ENCODE peak calls at places on chromosomes 6 and 20, in seven cellular contexts. X, V, Z, D, J, R and F are unnamed samples.

GRCh38 chr6:157158897-157159296 is 164.4 kb downstream of the TMEM242 start:
- DNase-seq in X (no peak), V (no peak), Z (no peak), D (no peak), J (peak; percentile 51), R (no peak), F (no peak)

GRCh38 chr6:138231399-138231886 is 13.2 kb upstream of the PBOV1 start:
- DNase-seq in X (no peak), V (no peak), Z (no peak), D (no peak), J (no peak), R (no peak), F (no peak)

GRCh38 chr20:60206259-60206658 is 248.0 kb downstream of the CDH26 start:
- DNase-seq in X (no peak), V (no peak), Z (peak; percentile 49), D (no peak), J (peak; percentile 67), R (no peak), F (peak; percentile 66)

GRCh38 chr6:170295519-170296422 is 4.9 kb upstream of the DLL1 start:
- DNase-seq in X (peak; percentile 39), V (no peak), Z (no peak), D (no peak), J (peak; percentile 95), R (no peak), F (peak; percentile 63)

GRCh38 chr6:10518461-10519216 is 2.5 kb upstream of the GCNT2 start:
- DNase-seq in X (no peak), V (no peak), Z (peak; percentile 20), D (no peak), J (no peak), R (no peak), F (no peak)

GRCh38 chr6:158057213-158057987 is 75.7 kb downstream of the SYNJ2 start:
- DNase-seq in X (no peak), V (no peak), Z (peak; percentile 98), D (peak; percentile 61), J (no peak), R (no peak), F (no peak)

GRCh38 chr6:44269168-44269920 is 906 bp upstream of the TMEM151B start:
- DNase-seq in X (no peak), V (no peak), Z (no peak), D (no peak), J (no peak), R (no peak), F (no peak)

GRCh38 chr6:109349419-109349987 is 32.8 kb downstream of the CD164 start:
- DNase-seq in X (no peak), V (peak; percentile 21), Z (peak; percentile 82), D (no peak), J (no peak), R (no peak), F (no peak)

GRCh38 chr6:35185302-35185681 is 28.5 kb upstream of the SCUBE3 start:
- DNase-seq in X (no peak), V (no peak), Z (peak; percentile 51), D (peak; percentile 71), J (no peak), R (peak; percentile 69), F (no peak)

GRCh38 chr20:37392441-37393195 is 46.7 kb downstream of the SRC start:
- DNase-seq in X (no peak), V (peak; percentile 18), Z (no peak), D (peak; percentile 37), J (peak; percentile 41), R (no peak), F (peak; percentile 33)

GRCh38 chr6:33250731-33251130 is 20.9 kb downstream of the VPS52 start:
- DNase-seq in X (no peak), V (no peak), Z (no peak), D (no peak), J (no peak), R (no peak), F (no peak)

GRCh38 chr6:109073344-109074235 is 21.1 kb downstream of the SESN1 start:
- DNase-seq in X (peak; percentile 51), V (peak; percentile 60), Z (peak; percentile 76), D (no peak), J (peak; percentile 83), R (no peak), F (peak; percentile 61)

GRCh38 chr20:33668087-33668790 is 1.5 kb downstream of the ACTL10 start:
- DNase-seq in X (peak; percentile 71), V (no peak), Z (no peak), D (no peak), J (peak; percentile 83), R (peak; percentile 76), F (peak; percentile 37)
- H3K4me1 ChIP-seq in X (peaks cover 22% of the 10 kb centered on the region), V (peaks cover 5% of the 10 kb centered on the region), Z (peaks cover 23% of the 10 kb centered on the region), D (peaks cover 35% of the 10 kb centered on the region), J (peaks cover 13% of the 10 kb centered on the region), R (peaks cover 83% of the 10 kb centered on the region), F (peaks cover 20% of the 10 kb centered on the region)

GRCh38 chr6:79066828-79067227 is 11.2 kb downstream of the PHIP start:
- DNase-seq in X (no peak), V (no peak), Z (no peak), D (no peak), J (no peak), R (no peak), F (no peak)

GRCh38 chr6:79071547-79071946 is 6.5 kb downstream of the PHIP start:
- DNase-seq in X (no peak), V (no peak), Z (no peak), D (no peak), J (no peak), R (no peak), F (no peak)

GRCh38 chr6:79073888-79074287 is 4.2 kb downstream of the PHIP start:
- DNase-seq in X (no peak), V (no peak), Z (no peak), D (no peak), J (no peak), R (no peak), F (no peak)

GRCh38 chr6:79072640-79073181 is 5.3 kb downstream of the PHIP start:
- DNase-seq in X (no peak), V (no peak), Z (no peak), D (no peak), J (no peak), R (no peak), F (no peak)

GRCh38 chr6:79070206-79070825 is 7.7 kb downstream of the PHIP start:
- DNase-seq in X (no peak), V (no peak), Z (peak; percentile 26), D (no peak), J (no peak), R (no peak), F (no peak)
- TF ChIP-seq CTCF in X (no peak), V (no peak), Z (no peak), D (no peak), J (no peak), R (no peak), F (no peak)

GRCh38 chr6:12865782-12866181 is 149.2 kb downstream of the PHACTR1 start:
- DNase-seq in X (no peak), V (no peak), Z (no peak), D (no peak), J (no peak), R (no peak), F (no peak)

GRCh38 chr6:12866422-12867029 is 150.0 kb downstream of the PHACTR1 start:
- DNase-seq in X (no peak), V (no peak), Z (no peak), D (no peak), J (no peak), R (no peak), F (no peak)

GRCh38 chr6:12865117-12865516 is 148.6 kb downstream of the PHACTR1 start:
- DNase-seq in X (no peak), V (no peak), Z (no peak), D (no peak), J (no peak), R (no peak), F (no peak)

GRCh38 chr6:12861603-12862002 is 145.0 kb downstream of the PHACTR1 start:
- DNase-seq in X (no peak), V (no peak), Z (no peak), D (no peak), J (no peak), R (no peak), F (no peak)
- H3K27me3 ChIP-seq in X (no peaks in the 10 kb centered on the region), V (no peaks in the 10 kb centered on the region), Z (no peaks in the 10 kb centered on the region), D (no peaks in the 10 kb centered on the region), J (no peaks in the 10 kb centered on the region), R (peaks cover 11% of the 10 kb centered on the region), F (no peaks in the 10 kb centered on the region)

GRCh38 chr6:122222761-122223160 is 176.7 kb upstream of the HSF2 start:
- DNase-seq in X (no peak), V (no peak), Z (no peak), D (no peak), J (no peak), R (no peak), F (no peak)
- H3K4me1 ChIP-seq in X (no peaks in the 10 kb centered on the region), V (no peaks in the 10 kb centered on the region), Z (no peaks in the 10 kb centered on the region), D (no peaks in the 10 kb centered on the region), J (no peaks in the 10 kb centered on the region), R (no peaks in the 10 kb centered on the region), F (no peaks in the 10 kb centered on the region)

GRCh38 chr20:23363257-23363649 is 1.3 kb downstream of the GZF1 start:
- DNase-seq in X (no peak), V (no peak), Z (no peak), D (no peak), J (no peak), R (peak; percentile 69), F (no peak)

GRCh38 chr20:23362392-23363256 is 642 bp downstream of the GZF1 start:
- DNase-seq in X (no peak), V (peak; percentile 28), Z (peak; percentile 28), D (no peak), J (peak; percentile 73), R (peak; percentile 51), F (peak; percentile 32)

GRCh38 chr20:23361651-23362391 is at the start of gene GZF1:
- DNase-seq in X (peak; percentile 96), V (peak; percentile 98), Z (peak; percentile 97), D (peak; percentile 99), J (peak; percentile 99), R (peak; percentile 98), F (peak; percentile 99)

GRCh38 chr20:23358923-23359572 is 2.9 kb upstream of the GZF1 start:
- DNase-seq in X (no peak), V (no peak), Z (no peak), D (no peak), J (no peak), R (no peak), F (no peak)

DNA sequence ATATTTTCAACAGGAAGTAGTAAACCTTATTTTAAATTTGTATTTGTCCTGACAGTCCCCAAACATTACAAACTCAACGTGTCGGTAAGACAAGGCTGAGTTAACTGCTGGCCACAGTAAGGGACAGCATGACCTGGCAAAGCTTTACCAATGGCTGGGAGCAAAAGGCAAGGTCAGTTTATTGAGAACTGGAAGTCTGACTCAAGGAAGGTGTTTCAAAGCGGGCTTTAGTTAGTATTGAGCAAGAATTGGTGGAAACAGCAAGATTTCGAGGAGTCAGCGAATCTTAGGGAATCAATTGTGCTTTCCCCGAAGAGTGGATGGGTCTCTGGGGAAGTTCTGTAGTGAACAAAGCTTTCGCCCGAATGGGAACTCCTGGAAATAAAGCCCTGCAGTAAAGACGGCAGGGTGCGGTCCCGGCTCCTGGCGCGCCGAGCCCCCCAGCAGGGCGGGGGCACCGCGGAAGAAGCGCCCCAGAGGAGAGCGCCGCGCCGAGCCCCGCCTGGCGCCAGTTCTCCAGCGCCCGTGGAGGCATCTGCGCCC is 803 bp upstream of the GZF1 start:
- DNase-seq in X (no peak), V (no peak), Z (peak; percentile 24), D (no peak), J (no peak), R (no peak), F (no peak)
- TF ChIP-seq CTCF in X (peak; percentile 43), V (no peak), Z (no peak), D (no peak), J (no peak), R (no peak), F (no peak)